ENCODE peak calls at places on chromosomes 13 and 19, in eight cellular contexts. One of them, this sample, is unnamed.

GRCh38 chr13:26872444-26873173 is 112.0 kb upstream of the GPR12 start:
- DNase-seq in uterus: no peak
- DNase-seq in lower leg skin: peak
- DNase-seq in heart right ventricle: peak
- DNase-seq in bronchial epithelial cell: peak
- DNase-seq in AG04449: no peak
- DNase-seq in IMR-90: peak
- DNase-seq in coronary artery: no peak
- DNase-seq in this sample: peak

GRCh38 chr13:110557610-110558305 is 3.8 kb downstream of the RAB20 start:
- DNase-seq in uterus: no peak
- DNase-seq in lower leg skin: no peak
- DNase-seq in heart right ventricle: no peak
- DNase-seq in bronchial epithelial cell: no peak
- DNase-seq in AG04449: no peak
- DNase-seq in IMR-90: no peak
- DNase-seq in coronary artery: no peak
- DNase-seq in this sample: no peak

GRCh38 chr19:23981863-23982262 is 67.2 kb downstream of the ZNF726 start:
- DNase-seq in uterus: no peak
- DNase-seq in lower leg skin: no peak
- DNase-seq in heart right ventricle: no peak
- DNase-seq in bronchial epithelial cell: no peak
- DNase-seq in AG04449: no peak
- DNase-seq in IMR-90: no peak
- DNase-seq in coronary artery: no peak
- DNase-seq in this sample: no peak

GRCh38 chr13:99013951-99014350 is 36.1 kb upstream of the DOCK9 start:
- DNase-seq in uterus: no peak
- DNase-seq in lower leg skin: no peak
- DNase-seq in heart right ventricle: no peak
- DNase-seq in bronchial epithelial cell: no peak
- DNase-seq in AG04449: no peak
- DNase-seq in IMR-90: no peak
- DNase-seq in coronary artery: no peak
- DNase-seq in this sample: no peak

GRCh38 chr13:95251641-95252040 is 49.6 kb downstream of the ABCC4 start:
- DNase-seq in uterus: no peak
- DNase-seq in lower leg skin: no peak
- DNase-seq in heart right ventricle: no peak
- DNase-seq in bronchial epithelial cell: no peak
- DNase-seq in AG04449: no peak
- DNase-seq in IMR-90: no peak
- DNase-seq in coronary artery: no peak
- DNase-seq in this sample: no peak

GRCh38 chr19:1469936-1470863 is 8.8 kb downstream of the C19orf25 start:
- DNase-seq in uterus: no peak
- DNase-seq in lower leg skin: no peak
- DNase-seq in heart right ventricle: peak
- DNase-seq in bronchial epithelial cell: peak
- DNase-seq in AG04449: no peak
- DNase-seq in IMR-90: no peak
- DNase-seq in coronary artery: no peak
- DNase-seq in this sample: no peak

GRCh38 chr13:107322228-107322627 is 754.3 kb upstream of the ARGLU1 start:
- DNase-seq in uterus: no peak
- DNase-seq in lower leg skin: no peak
- DNase-seq in heart right ventricle: no peak
- DNase-seq in bronchial epithelial cell: peak
- DNase-seq in AG04449: no peak
- DNase-seq in IMR-90: no peak
- DNase-seq in coronary artery: no peak
- DNase-seq in this sample: no peak

GRCh38 chr19:4191044-4191443 is 8.6 kb downstream of the ANKRD24 start:
- DNase-seq in uterus: no peak
- DNase-seq in lower leg skin: no peak
- DNase-seq in heart right ventricle: no peak
- DNase-seq in bronchial epithelial cell: no peak
- DNase-seq in AG04449: no peak
- DNase-seq in IMR-90: no peak
- DNase-seq in coronary artery: no peak
- DNase-seq in this sample: no peak

GRCh38 chr13:100789481-100789880 is 114.9 kb upstream of the TMTC4 start:
- DNase-seq in uterus: no peak
- DNase-seq in lower leg skin: no peak
- DNase-seq in heart right ventricle: no peak
- DNase-seq in bronchial epithelial cell: peak
- DNase-seq in AG04449: no peak
- DNase-seq in IMR-90: no peak
- DNase-seq in coronary artery: no peak
- DNase-seq in this sample: peak

GRCh38 chr19:1668339-1669123 is 16.1 kb upstream of the TCF3 start:
- DNase-seq in uterus: no peak
- DNase-seq in lower leg skin: no peak
- DNase-seq in heart right ventricle: no peak
- DNase-seq in bronchial epithelial cell: no peak
- DNase-seq in AG04449: no peak
- DNase-seq in IMR-90: no peak
- DNase-seq in coronary artery: no peak
- DNase-seq in this sample: no peak

GRCh38 chr19:6744381-6745288 is 5.2 kb downstream of the TRIP10 start:
- DNase-seq in uterus: peak
- DNase-seq in lower leg skin: peak
- DNase-seq in heart right ventricle: peak
- DNase-seq in bronchial epithelial cell: peak
- DNase-seq in AG04449: no peak
- DNase-seq in IMR-90: peak
- DNase-seq in coronary artery: peak
- DNase-seq in this sample: peak

GRCh38 chr13:107518292-107518691 is 697.0 kb downstream of the LIG4 start:
- DNase-seq in uterus: no peak
- DNase-seq in lower leg skin: no peak
- DNase-seq in heart right ventricle: no peak
- DNase-seq in bronchial epithelial cell: no peak
- DNase-seq in AG04449: no peak
- DNase-seq in IMR-90: peak
- DNase-seq in coronary artery: no peak
- DNase-seq in this sample: no peak

GRCh38 chr13:76012091-76012721 is 376.1 kb downstream of the LMO7 start:
- DNase-seq in uterus: no peak
- DNase-seq in lower leg skin: no peak
- DNase-seq in heart right ventricle: no peak
- DNase-seq in bronchial epithelial cell: peak
- DNase-seq in AG04449: no peak
- DNase-seq in IMR-90: peak
- DNase-seq in coronary artery: no peak
- DNase-seq in this sample: peak

GRCh38 chr19:39502640-39503417 is 4.1 kb downstream of the DLL3 start:
- DNase-seq in uterus: peak
- DNase-seq in lower leg skin: no peak
- DNase-seq in heart right ventricle: peak
- DNase-seq in bronchial epithelial cell: peak
- DNase-seq in AG04449: no peak
- DNase-seq in IMR-90: peak
- DNase-seq in coronary artery: no peak
- DNase-seq in this sample: peak

GRCh38 chr13:37617162-37617561 is 18.6 kb upstream of the POSTN start:
- DNase-seq in uterus: no peak
- DNase-seq in lower leg skin: no peak
- DNase-seq in heart right ventricle: no peak
- DNase-seq in bronchial epithelial cell: peak
- DNase-seq in AG04449: peak
- DNase-seq in IMR-90: peak
- DNase-seq in coronary artery: no peak
- DNase-seq in this sample: peak

GRCh38 chr13:85738696-85739320 is 60.4 kb downstream of the SLITRK6 start:
- DNase-seq in uterus: no peak
- DNase-seq in lower leg skin: no peak
- DNase-seq in heart right ventricle: no peak
- DNase-seq in bronchial epithelial cell: peak
- DNase-seq in AG04449: no peak
- DNase-seq in IMR-90: peak
- DNase-seq in coronary artery: no peak
- DNase-seq in this sample: peak

GRCh38 chr13:34587586-34587985 is 354.5 kb upstream of the NBEA start:
- DNase-seq in uterus: no peak
- DNase-seq in lower leg skin: no peak
- DNase-seq in heart right ventricle: no peak
- DNase-seq in bronchial epithelial cell: no peak
- DNase-seq in AG04449: no peak
- DNase-seq in IMR-90: no peak
- DNase-seq in coronary artery: no peak
- DNase-seq in this sample: no peak

GRCh38 chr13:25179011-25179410 is 6.9 kb upstream of the AMER2 start:
- DNase-seq in uterus: no peak
- DNase-seq in lower leg skin: no peak
- DNase-seq in heart right ventricle: no peak
- DNase-seq in bronchial epithelial cell: no peak
- DNase-seq in AG04449: no peak
- DNase-seq in IMR-90: no peak
- DNase-seq in coronary artery: no peak
- DNase-seq in this sample: no peak

GRCh38 chr19:7326105-7326877 is 22.4 kb upstream of the ARHGEF18 start:
- DNase-seq in uterus: no peak
- DNase-seq in lower leg skin: no peak
- DNase-seq in heart right ventricle: no peak
- DNase-seq in bronchial epithelial cell: peak
- DNase-seq in AG04449: no peak
- DNase-seq in IMR-90: no peak
- DNase-seq in coronary artery: no peak
- DNase-seq in this sample: no peak

GRCh38 chr19:48913114-48913513 is 13.0 kb downstream of the NUCB1 start:
- DNase-seq in uterus: no peak
- DNase-seq in lower leg skin: no peak
- DNase-seq in heart right ventricle: no peak
- DNase-seq in bronchial epithelial cell: no peak
- DNase-seq in AG04449: no peak
- DNase-seq in IMR-90: no peak
- DNase-seq in coronary artery: no peak
- DNase-seq in this sample: no peak

GRCh38 chr13:31670831-31671617 is 68.3 kb upstream of the RXFP2 start:
- DNase-seq in uterus: no peak
- DNase-seq in lower leg skin: no peak
- DNase-seq in heart right ventricle: no peak
- DNase-seq in bronchial epithelial cell: peak
- DNase-seq in AG04449: no peak
- DNase-seq in IMR-90: no peak
- DNase-seq in coronary artery: no peak
- DNase-seq in this sample: peak

GRCh38 chr13:111893071-111893606 is 173.8 kb upstream of the SOX1 start:
- DNase-seq in uterus: no peak
- DNase-seq in lower leg skin: no peak
- DNase-seq in heart right ventricle: no peak
- DNase-seq in bronchial epithelial cell: no peak
- DNase-seq in AG04449: no peak
- DNase-seq in IMR-90: no peak
- DNase-seq in coronary artery: peak
- DNase-seq in this sample: no peak
- H3K4me3 ChIP-seq in uterus: no peak
- H3K4me3 ChIP-seq in lower leg skin: no peak
- H3K4me3 ChIP-seq in heart right ventricle: peak
- H3K4me3 ChIP-seq in bronchial epithelial cell: no peak
- H3K4me3 ChIP-seq in AG04449: no peak
- H3K4me3 ChIP-seq in IMR-90: no peak
- H3K4me3 ChIP-seq in coronary artery: peak
- H3K4me3 ChIP-seq in this sample: no peak

GRCh38 chr13:113897966-113898365 is 34.1 kb upstream of the GAS6 start:
- DNase-seq in uterus: no peak
- DNase-seq in lower leg skin: no peak
- DNase-seq in heart right ventricle: no peak
- DNase-seq in bronchial epithelial cell: no peak
- DNase-seq in AG04449: no peak
- DNase-seq in IMR-90: no peak
- DNase-seq in coronary artery: no peak
- DNase-seq in this sample: no peak
- H3K4me3 ChIP-seq in uterus: no peak
- H3K4me3 ChIP-seq in lower leg skin: no peak
- H3K4me3 ChIP-seq in heart right ventricle: no peak
- H3K4me3 ChIP-seq in bronchial epithelial cell: no peak
- H3K4me3 ChIP-seq in AG04449: no peak
- H3K4me3 ChIP-seq in IMR-90: no peak
- H3K4me3 ChIP-seq in coronary artery: no peak
- H3K4me3 ChIP-seq in this sample: no peak

DNA sequence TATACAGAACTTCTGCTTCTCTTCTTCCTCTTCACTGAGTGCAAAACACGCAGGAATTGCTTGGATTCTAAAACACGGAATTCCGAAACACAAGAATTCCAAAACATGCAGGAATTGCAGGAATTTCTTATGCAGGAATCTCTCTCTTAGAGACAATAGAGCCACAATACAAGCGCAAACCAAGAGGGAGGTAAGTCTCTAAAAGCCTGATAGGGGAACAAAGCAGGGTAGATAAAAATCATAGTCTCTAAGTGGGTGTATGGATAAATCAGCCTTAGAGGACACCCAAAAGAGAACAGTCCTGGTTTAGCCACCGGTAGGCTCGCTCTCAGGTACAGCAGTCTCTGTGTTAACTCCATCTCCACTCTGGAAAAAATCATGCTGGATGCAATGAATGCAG is 112.9 kb downstream of the LHFPL6 start:
- DNase-seq in uterus: no peak
- DNase-seq in lower leg skin: no peak
- DNase-seq in heart right ventricle: no peak
- DNase-seq in bronchial epithelial cell: no peak
- DNase-seq in AG04449: no peak
- DNase-seq in IMR-90: no peak
- DNase-seq in coronary artery: no peak
- DNase-seq in this sample: no peak
- H3K4me3 ChIP-seq in uterus: no peak
- H3K4me3 ChIP-seq in lower leg skin: no peak
- H3K4me3 ChIP-seq in heart right ventricle: no peak
- H3K4me3 ChIP-seq in bronchial epithelial cell: no peak
- H3K4me3 ChIP-seq in AG04449: no peak
- H3K4me3 ChIP-seq in IMR-90: no peak
- H3K4me3 ChIP-seq in coronary artery: no peak
- H3K4me3 ChIP-seq in this sample: no peak

GRCh38 chr19:51066393-51066792 is 1.5 kb upstream of the KLK13 start:
- DNase-seq in uterus: no peak
- DNase-seq in lower leg skin: no peak
- DNase-seq in heart right ventricle: no peak
- DNase-seq in bronchial epithelial cell: no peak
- DNase-seq in AG04449: no peak
- DNase-seq in IMR-90: no peak
- DNase-seq in coronary artery: no peak
- DNase-seq in this sample: no peak

GRCh38 chr19:51064534-51065220 is at the start of gene KLK13:
- DNase-seq in uterus: no peak
- DNase-seq in lower leg skin: no peak
- DNase-seq in heart right ventricle: peak
- DNase-seq in bronchial epithelial cell: peak
- DNase-seq in AG04449: no peak
- DNase-seq in IMR-90: no peak
- DNase-seq in coronary artery: no peak
- DNase-seq in this sample: peak

GRCh38 chr19:51063664-51064063 is 1.2 kb downstream of the KLK13 start:
- DNase-seq in uterus: no peak
- DNase-seq in lower leg skin: no peak
- DNase-seq in heart right ventricle: no peak
- DNase-seq in bronchial epithelial cell: no peak
- DNase-seq in AG04449: no peak
- DNase-seq in IMR-90: no peak
- DNase-seq in coronary artery: no peak
- DNase-seq in this sample: no peak

GRCh38 chr19:51066816-51067215 is 1.9 kb upstream of the KLK13 start:
- DNase-seq in uterus: no peak
- DNase-seq in lower leg skin: no peak
- DNase-seq in heart right ventricle: no peak
- DNase-seq in bronchial epithelial cell: no peak
- DNase-seq in AG04449: no peak
- DNase-seq in IMR-90: no peak
- DNase-seq in coronary artery: no peak
- DNase-seq in this sample: no peak

GRCh38 chr19:51065221-51065960 is 499 bp upstream of the KLK13 start:
- DNase-seq in uterus: no peak
- DNase-seq in lower leg skin: no peak
- DNase-seq in heart right ventricle: no peak
- DNase-seq in bronchial epithelial cell: no peak
- DNase-seq in AG04449: no peak
- DNase-seq in IMR-90: no peak
- DNase-seq in coronary artery: no peak
- DNase-seq in this sample: no peak
- H3K4me3 ChIP-seq in uterus: no peak
- H3K4me3 ChIP-seq in lower leg skin: no peak
- H3K4me3 ChIP-seq in heart right ventricle: peak
- H3K4me3 ChIP-seq in bronchial epithelial cell: no peak
- H3K4me3 ChIP-seq in AG04449: no peak
- H3K4me3 ChIP-seq in IMR-90: peak
- H3K4me3 ChIP-seq in coronary artery: peak
- H3K4me3 ChIP-seq in this sample: no peak

This sample was measured in foreskin fibroblast.